ENCODE peak calls at places on chromosome 2, in eight cellular contexts. P, T, O, S, H, B, Z and G are unnamed samples.

GRCh38 chr2:160490760-160491367 is 2.7 kb downstream of the RBMS1 start:
- DNase-seq in P (no peak), S (no peak), O (no peak), Z (no peak), B (no peak), T (no peak), H (no peak), G (no peak)

GRCh38 chr2:224930124-224930523 is 112.1 kb downstream of the DOCK10 start:
- DNase-seq in S (no peak), B (no peak), H (no peak), P (no peak), O (no peak), Z (no peak), T (no peak), G (no peak)

GRCh38 chr2:223537100-223537499 is 65.1 kb downstream of the SCG2 start:
- DNase-seq in B (no peak), H (no peak), Z (no peak), S (no peak), T (no peak), P (no peak), O (no peak), G (no peak)

GRCh38 chr2:187586091-187586632 is 31.9 kb upstream of the TFPI start:
- DNase-seq in H (no peak), O (no peak), B (no peak), S (no peak), P (no peak), T (no peak), Z (no peak), G (no peak)

GRCh38 chr2:71453404-71454220 is at the start of gene DYSF:
- DNase-seq in O (no peak), P (peak; percentile 50), B (no peak), H (peak; percentile 92), T (peak; percentile 60), S (peak; percentile 87), Z (no peak), G (peak; percentile 93)

GRCh38 chr2:127859712-127860085 is 1.7 kb upstream of the POLR2D start:
- DNase-seq in H (no peak), P (peak; percentile 69), B (no peak), Z (no peak), T (peak; percentile 96), O (peak; percentile 37), S (peak; percentile 85), G (peak; percentile 93)

GRCh38 chr2:35410431-35411061 is 945.0 kb upstream of the CRIM1 start:
- DNase-seq in P (peak; percentile 71), O (no peak), Z (no peak), S (peak; percentile 73), T (peak; percentile 60), H (no peak), B (no peak), G (peak; percentile 74)

GRCh38 chr2:85768713-85769112 is 14.9 kb downstream of the ATOH8 start:
- DNase-seq in Z (no peak), T (peak; percentile 72), S (no peak), O (no peak), B (no peak), H (no peak), P (peak; percentile 76), G (no peak)

GRCh38 chr2:211351998-211352397 is 795.6 kb downstream of the CPS1 start:
- DNase-seq in T (peak; percentile 6), O (no peak), Z (no peak), S (no peak), H (no peak), B (no peak), P (no peak), G (no peak)

GRCh38 chr2:32502941-32503340 is 124.9 kb upstream of the TTC27 start:
- DNase-seq in S (no peak), H (no peak), Z (no peak), B (no peak), O (no peak), T (no peak), P (no peak), G (no peak)

GRCh38 chr2:135164431-135164830 is 112.3 kb downstream of the RAB3GAP1 start:
- DNase-seq in Z (no peak), S (no peak), P (no peak), H (no peak), T (no peak), O (no peak), B (no peak), G (no peak)

GRCh38 chr2:100750143-100750542 is 69.8 kb upstream of the NPAS2 start:
- DNase-seq in Z (no peak), O (no peak), P (no peak), T (no peak), H (no peak), S (no peak), B (no peak), G (no peak)

GRCh38 chr2:189369566-189369965 is 71.7 kb upstream of the WDR75 start:
- DNase-seq in P (no peak), B (no peak), O (no peak), Z (no peak), H (no peak), S (no peak), T (no peak), G (no peak)

DNA sequence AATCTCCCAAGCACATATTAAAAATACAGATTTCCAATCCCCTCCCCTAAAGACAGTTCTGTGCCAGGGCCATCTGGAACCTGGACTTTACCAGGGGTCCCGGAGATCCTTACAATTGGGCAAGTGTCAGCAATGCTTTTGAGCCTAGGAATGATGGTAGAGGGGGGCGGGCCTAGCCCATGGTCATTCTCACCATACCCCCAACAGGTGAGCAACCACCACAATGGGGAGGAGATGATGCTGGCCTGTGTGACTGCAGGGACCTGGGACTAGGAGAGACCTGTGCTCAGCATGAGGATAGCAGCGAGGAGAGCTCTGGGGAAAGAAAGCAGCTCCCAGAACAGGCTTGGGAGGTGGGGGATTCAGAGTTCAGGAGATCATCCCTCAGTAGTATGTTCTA is 13.9 kb upstream of the ASAP2 start:
- DNase-seq in O (no peak), T (no peak), Z (no peak), S (no peak), B (no peak), H (no peak), P (no peak), G (no peak)
- H3K27ac ChIP-seq in O (no peak overlapping the region), T (no peak overlapping the region), Z (peak overlapping the region; percentile 69), S (no peak overlapping the region), B (peak overlapping the region; percentile 64), H (peak overlapping the region; percentile 83), P (no peak overlapping the region), G (no peak overlapping the region)

GRCh38 chr2:98869868-98870267 is 66.2 kb downstream of the CRACDL start:
- DNase-seq in T (peak; percentile 94), H (peak; percentile 80), O (no peak), B (peak; percentile 79), S (no peak), Z (no peak), P (no peak), G (no peak)

GRCh38 chr2:98868548-98869271 is 67.3 kb downstream of the CRACDL start:
- DNase-seq in S (no peak), B (no peak), H (peak; percentile 90), P (no peak), Z (no peak), O (no peak), T (no peak), G (no peak)

GRCh38 chr2:98867539-98868309 is 68.3 kb downstream of the CRACDL start:
- DNase-seq in B (no peak), P (no peak), S (no peak), H (no peak), O (no peak), Z (no peak), T (no peak), G (no peak)

GRCh38 chr2:98870516-98871158 is 65.4 kb downstream of the CRACDL start:
- DNase-seq in H (peak; percentile 82), B (no peak), S (no peak), T (peak; percentile 22), O (no peak), Z (no peak), P (no peak), G (no peak)

DNA sequence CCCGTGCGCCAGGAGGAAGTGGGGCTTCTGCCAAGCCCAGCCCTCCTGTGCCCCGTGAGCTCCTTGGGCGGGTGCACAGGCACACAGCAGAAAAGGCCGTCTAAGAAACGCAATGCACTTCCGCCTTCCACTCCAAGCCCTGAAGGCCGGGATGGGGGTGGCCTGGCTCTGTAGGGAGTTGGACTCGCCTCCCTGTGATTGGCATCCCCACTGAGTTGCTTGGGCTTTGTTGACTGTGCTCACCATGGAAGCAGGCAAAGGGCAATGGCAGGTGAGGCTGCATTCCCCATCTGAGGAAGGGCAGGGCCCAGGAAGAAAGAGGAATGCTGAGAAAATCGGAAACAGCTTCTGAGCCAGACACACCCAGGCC is 66.8 kb downstream of the CRACDL start:
- DNase-seq in O (no peak), Z (no peak), H (peak; percentile 31), S (no peak), P (no peak), T (peak; percentile 89), B (peak; percentile 82), G (no peak)
- TF ChIP-seq POLR2A in O (no peak), Z (no peak), H (no peak), S (no peak), P (no peak), T (peak; percentile 47), B (no peak), G (no peak)

GRCh38 chr2:8877332-8877731 is 39.9 kb upstream of the KIDINS220 start:
- DNase-seq in S (no peak), H (no peak), B (no peak), P (no peak), T (no peak), Z (no peak), O (no peak), G (no peak)

GRCh38 chr2:8884812-8885211 is 47.4 kb upstream of the KIDINS220 start:
- DNase-seq in B (no peak), P (no peak), O (no peak), Z (no peak), H (no peak), S (no peak), T (no peak), G (no peak)

GRCh38 chr2:8885449-8886196 is 48.2 kb upstream of the KIDINS220 start:
- DNase-seq in P (no peak), O (no peak), T (no peak), B (no peak), Z (no peak), H (no peak), S (no peak), G (no peak)

GRCh38 chr2:8886197-8886508 is 48.7 kb upstream of the KIDINS220 start:
- DNase-seq in O (no peak), T (no peak), S (no peak), H (no peak), P (no peak), B (no peak), Z (no peak), G (no peak)

DNA sequence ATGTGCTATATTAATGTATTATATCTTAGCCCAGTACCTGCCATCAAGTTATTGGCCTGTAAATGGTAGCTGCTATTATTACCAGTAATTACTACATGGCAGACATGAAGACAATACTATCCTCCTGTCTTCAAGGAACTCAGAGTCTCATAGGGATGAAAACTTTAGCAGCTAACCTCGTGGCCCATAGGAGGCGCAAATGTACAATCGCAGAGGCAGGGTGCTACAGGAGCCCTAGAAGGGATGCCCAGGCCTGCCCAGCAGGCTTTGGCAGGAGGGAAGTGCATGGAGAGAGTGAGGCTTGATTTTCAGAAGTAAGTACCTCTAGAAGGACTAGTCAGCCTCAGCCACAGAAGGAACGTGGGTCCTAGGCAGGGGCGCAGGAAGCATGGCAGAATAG is 44.7 kb upstream of the KIDINS220 start:
- DNase-seq in Z (no peak), O (peak; percentile 22), S (peak; percentile 79), H (no peak), T (no peak), P (no peak), B (no peak), G (no peak)
- H3K27ac ChIP-seq in Z (no peak overlapping the region), O (no peak overlapping the region), S (no peak overlapping the region), H (no peak overlapping the region), T (no peak overlapping the region), P (no peak overlapping the region), B (no peak overlapping the region), G (no peak overlapping the region)

GRCh38 chr2:37096568-37096967 is 12.2 kb downstream of the GPATCH11 start:
- DNase-seq in T (no peak), B (no peak), S (no peak), P (no peak), O (no peak), H (no peak), Z (no peak), G (no peak)
- TF ChIP-seq POLR2A in T (no peak), B (no peak), S (no peak), P (no peak), O (no peak), H (no peak), Z (no peak), G (no peak)